ENCODE peak calls at places on chromosome 4, in four cellular contexts. One of them, this sample, is unnamed.

GRCh38 chr4:116323606-116324005 is 761.8 kb downstream of the TRAM1L1 start:
- DNase-seq in cardiac muscle cell: no peak
- DNase-seq in immature natural killer cell: no peak
- DNase-seq in activated naive CD4-positive, alpha-beta T cell treated with Interleukin-2 at 50 U/mL for 16 hours: no peak
- DNase-seq in this sample: no peak

GRCh38 chr4:64582492-64582891 is 173.2 kb upstream of the TECRL start:
- DNase-seq in activated naive CD4-positive, alpha-beta T cell treated with Interleukin-2 at 50 U/mL for 16 hours: no peak
- DNase-seq in cardiac muscle cell: peak; percentile 8
- DNase-seq in immature natural killer cell: no peak
- DNase-seq in this sample: no peak

GRCh38 chr4:188819243-188819642 is 680.0 kb downstream of the TRIML1 start:
- DNase-seq in cardiac muscle cell: no peak
- DNase-seq in activated naive CD4-positive, alpha-beta T cell treated with Interleukin-2 at 50 U/mL for 16 hours: no peak
- DNase-seq in immature natural killer cell: no peak
- DNase-seq in this sample: no peak

GRCh38 chr4:123972031-123972430 is 575.4 kb downstream of the SPRY1 start:
- DNase-seq in cardiac muscle cell: no peak
- DNase-seq in immature natural killer cell: no peak
- DNase-seq in activated naive CD4-positive, alpha-beta T cell treated with Interleukin-2 at 50 U/mL for 16 hours: no peak
- DNase-seq in this sample: no peak

GRCh38 chr4:57989430-57989829 is 879.2 kb upstream of the IGFBP7 start:
- DNase-seq in cardiac muscle cell: no peak
- DNase-seq in immature natural killer cell: no peak
- DNase-seq in activated naive CD4-positive, alpha-beta T cell treated with Interleukin-2 at 50 U/mL for 16 hours: no peak
- DNase-seq in this sample: no peak

GRCh38 chr4:185863946-185864345 is 52.0 kb upstream of the SORBS2 start:
- DNase-seq in immature natural killer cell: no peak
- DNase-seq in cardiac muscle cell: no peak
- DNase-seq in activated naive CD4-positive, alpha-beta T cell treated with Interleukin-2 at 50 U/mL for 16 hours: no peak
- DNase-seq in this sample: no peak

GRCh38 chr4:153153339-153153851 is 50.8 kb upstream of the TRIM2 start:
- DNase-seq in immature natural killer cell: no peak
- DNase-seq in cardiac muscle cell: peak; percentile 75
- DNase-seq in activated naive CD4-positive, alpha-beta T cell treated with Interleukin-2 at 50 U/mL for 16 hours: peak; percentile 76
- DNase-seq in this sample: peak; percentile 89

GRCh38 chr4:140296871-140297570 is 76.4 kb upstream of the SCOC start:
- DNase-seq in activated naive CD4-positive, alpha-beta T cell treated with Interleukin-2 at 50 U/mL for 16 hours: no peak
- DNase-seq in immature natural killer cell: no peak
- DNase-seq in cardiac muscle cell: no peak
- DNase-seq in this sample: no peak

GRCh38 chr4:143406523-143406922 is 69.8 kb downstream of the GAB1 start:
- DNase-seq in cardiac muscle cell: no peak
- DNase-seq in activated naive CD4-positive, alpha-beta T cell treated with Interleukin-2 at 50 U/mL for 16 hours: no peak
- DNase-seq in immature natural killer cell: no peak
- DNase-seq in this sample: no peak

GRCh38 chr4:8862800-8863758 is 8.6 kb downstream of the HMX1 start:
- DNase-seq in immature natural killer cell: no peak
- DNase-seq in cardiac muscle cell: no peak
- DNase-seq in activated naive CD4-positive, alpha-beta T cell treated with Interleukin-2 at 50 U/mL for 16 hours: no peak
- DNase-seq in this sample: no peak

GRCh38 chr4:158161561-158162354 is 11.1 kb downstream of the GASK1B start:
- DNase-seq in activated naive CD4-positive, alpha-beta T cell treated with Interleukin-2 at 50 U/mL for 16 hours: no peak
- DNase-seq in cardiac muscle cell: no peak
- DNase-seq in immature natural killer cell: no peak
- DNase-seq in this sample: no peak

GRCh38 chr4:132737344-132737743 is 411.8 kb upstream of the PCDH10 start:
- DNase-seq in cardiac muscle cell: peak; percentile 33
- DNase-seq in immature natural killer cell: no peak
- DNase-seq in activated naive CD4-positive, alpha-beta T cell treated with Interleukin-2 at 50 U/mL for 16 hours: no peak
- DNase-seq in this sample: no peak

GRCh38 chr4:2795558-2796260 is 2.8 kb downstream of the SH3BP2 start:
- DNase-seq in immature natural killer cell: no peak
- DNase-seq in activated naive CD4-positive, alpha-beta T cell treated with Interleukin-2 at 50 U/mL for 16 hours: no peak
- DNase-seq in cardiac muscle cell: no peak
- DNase-seq in this sample: no peak

GRCh38 chr4:87109121-87109520 is 111.3 kb downstream of the KLHL8 start:
- DNase-seq in cardiac muscle cell: no peak
- DNase-seq in immature natural killer cell: no peak
- DNase-seq in activated naive CD4-positive, alpha-beta T cell treated with Interleukin-2 at 50 U/mL for 16 hours: no peak
- DNase-seq in this sample: no peak